ENCODE peak calls at places on chromosomes 4 and X, in nine cellular contexts. L is adrenal gland, G is tibial nerve, J is A549, S is ovary, W is sigmoid colon, Z is transverse colon, V is HCT116, P is IMR-90. C is an unnamed sample.

GRCh38 chr4:54096563-54096962 is 3.4 kb upstream of the GSX2 start:
- DNase-seq in S (no peak), W (no peak), P (no peak), L (no peak), J (no peak), G (no peak), V (no peak), Z (no peak), C (no peak)

GRCh38 chr4:91984466-91984865 is 319.3 kb upstream of the GRID2 start:
- DNase-seq in S (no peak), V (no peak), J (no peak), G (no peak), L (no peak), P (no peak), Z (no peak), W (no peak), C (no peak)

GRCh38 chr4:168759959-168760527 is 250.0 kb downstream of the CBR4 start:
- DNase-seq in J (no peak), G (no peak), V (no peak), Z (no peak), W (no peak), S (no peak), P (no peak), L (peak; percentile 33), C (no peak)

GRCh38 chrX:12563121-12563520 is 228.1 kb upstream of the PRPS2 start:
- DNase-seq in S (no peak), G (no peak), J (no peak), Z (no peak), L (no peak), P (peak; percentile 38), V (no peak), W (no peak), C (no peak)

GRCh38 chr4:88779431-88779830 is 81.8 kb upstream of the NAP1L5 start:
- DNase-seq in S (no peak), W (no peak), J (no peak), V (no peak), G (no peak), P (peak; percentile 23), L (no peak), Z (no peak), C (no peak)

GRCh38 chrX:153908219-153908875 is 3.9 kb downstream of the AVPR2 start:
- DNase-seq in W (peak; percentile 60), J (no peak), S (no peak), L (no peak), P (no peak), Z (no peak), G (no peak), V (no peak), C (no peak)

GRCh38 chr4:60724623-60725022 is 475.5 kb upstream of the ADGRL3 start:
- DNase-seq in G (no peak), P (peak; percentile 95), L (peak; percentile 50), Z (no peak), W (no peak), J (no peak), V (no peak), S (no peak), C (peak; percentile 5)

GRCh38 chrX:114976321-114976720 is 41.1 kb downstream of the IL13RA2 start:
- DNase-seq in G (no peak), S (no peak), P (peak; percentile 19), J (no peak), V (no peak), L (no peak), W (no peak), Z (no peak), C (no peak)

GRCh38 chr4:151408380-151408629 is 671 bp upstream of the FHIP1A start:
- DNase-seq in V (no peak), G (no peak), P (no peak), Z (no peak), L (no peak), W (no peak), S (no peak), J (no peak), C (no peak)

GRCh38 chr4:151407018-151407417 is 2.0 kb upstream of the FHIP1A start:
- DNase-seq in P (no peak), W (no peak), L (no peak), J (no peak), G (no peak), Z (no peak), V (no peak), S (no peak), C (no peak)

GRCh38 chr4:151407466-151408379 is 1.3 kb upstream of the FHIP1A start:
- DNase-seq in V (no peak), S (peak; percentile 46), W (no peak), G (no peak), P (no peak), Z (peak; percentile 59), L (peak; percentile 27), J (no peak), C (no peak)

GRCh38 chr4:151409470-151410313 is 716 bp downstream of the FHIP1A start:
- DNase-seq in W (peak; percentile 64), G (no peak), P (no peak), L (peak; percentile 21), V (peak; percentile 3), J (no peak), Z (peak; percentile 64), S (peak; percentile 60), C (no peak)

DNA sequence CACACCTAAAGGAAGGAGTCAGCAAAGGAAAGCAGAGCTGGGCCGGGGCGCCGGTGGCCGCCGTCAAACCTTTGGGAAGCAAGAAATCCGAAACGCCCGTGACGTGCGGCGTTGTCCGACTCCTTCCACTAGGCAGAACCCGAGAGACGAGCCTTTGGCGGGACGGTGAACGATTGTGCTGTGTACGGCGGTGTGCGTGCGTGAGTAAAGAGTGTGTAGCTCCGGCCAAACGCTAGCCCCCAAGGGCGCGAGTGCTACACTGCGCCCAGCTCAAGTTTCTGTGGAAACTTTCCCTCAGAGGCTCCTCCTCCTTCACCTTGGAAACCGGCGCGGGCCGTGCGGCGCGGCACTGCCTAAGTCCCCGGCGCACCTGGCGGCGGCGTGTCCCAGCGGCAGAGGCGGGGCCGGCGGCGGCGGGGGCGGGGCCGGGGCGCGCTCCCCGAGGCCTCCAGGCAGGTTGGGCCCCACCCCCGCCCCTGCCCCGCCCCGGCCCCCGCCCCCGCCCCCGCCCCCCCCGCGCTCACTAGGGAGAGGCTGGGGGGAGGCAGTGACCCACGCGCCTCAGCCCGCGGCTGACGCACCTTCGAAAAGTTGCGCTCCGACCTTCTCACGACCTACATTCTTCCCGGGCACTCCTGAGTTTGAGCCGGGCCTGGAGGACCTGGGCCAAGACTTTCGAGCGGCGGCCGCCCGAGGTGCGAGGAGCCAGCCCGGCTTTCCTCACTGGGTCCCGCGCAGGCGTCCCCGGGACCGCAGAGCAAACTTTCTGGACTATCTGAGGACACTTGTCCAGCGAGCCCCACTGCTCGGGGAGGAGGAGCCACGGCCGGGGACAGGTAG is at the start of gene FHIP1A:
- DNase-seq in L (peak; percentile 91), J (peak; percentile 46), S (peak; percentile 83), G (peak; percentile 41), P (peak; percentile 53), W (peak; percentile 82), Z (peak; percentile 93), V (peak; percentile 93), C (peak; percentile 62)
- TF ChIP-seq POLR2A in L (no peak), J (no peak), S (peak; percentile 46), G (peak; percentile 25), P (no peak), W (no peak), Z (peak; percentile 91), V (peak; percentile 76), C (no peak)

DNA sequence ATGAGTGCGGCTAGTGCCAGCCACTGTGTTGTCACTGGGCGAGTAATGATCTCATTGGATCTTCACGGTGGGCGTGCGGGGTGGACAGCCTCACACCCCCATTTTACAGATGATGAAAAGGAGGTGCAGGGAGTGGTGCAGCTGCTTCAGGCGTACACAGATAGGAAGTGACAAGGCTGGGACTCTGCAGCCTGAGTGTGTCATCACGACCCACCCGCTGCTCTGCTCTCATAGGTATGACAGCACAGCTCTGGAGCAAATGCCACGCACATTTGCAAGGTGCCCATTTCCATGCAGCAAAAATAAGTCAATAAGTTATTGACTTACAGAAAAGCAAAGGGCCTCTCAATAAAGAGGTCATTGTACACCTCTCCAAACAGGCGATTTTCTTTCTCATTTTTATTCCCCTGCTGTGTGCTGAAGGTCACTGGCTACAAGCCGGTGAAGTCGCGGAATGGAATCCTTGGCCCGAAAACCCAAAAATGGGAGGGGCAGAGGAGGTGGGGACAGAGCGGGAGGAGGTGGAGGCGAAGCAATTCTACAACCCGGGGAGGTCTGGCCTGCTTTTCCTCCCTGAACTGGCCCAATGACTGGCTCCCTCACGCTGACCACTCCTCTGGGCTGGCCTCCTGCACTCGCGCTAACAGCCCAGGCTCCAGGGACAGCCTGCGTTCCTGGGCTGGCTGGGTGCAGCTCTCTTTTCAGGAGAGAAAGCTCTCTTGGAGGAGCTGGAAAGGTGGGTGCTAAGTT is at the start of gene SOD3:
- DNase-seq in L (peak; percentile 92), G (peak; percentile 76), W (peak; percentile 95), V (no peak), Z (peak; percentile 82), S (peak; percentile 69), J (no peak), P (peak; percentile 86), C (peak; percentile 78)
- TF ChIP-seq POLR2A in L (no peak), G (peak; percentile 61), W (peak; percentile 69), V (no peak), Z (peak; percentile 72), S (peak; percentile 42), J (no peak), P (no peak), C (peak; percentile 67)

GRCh38 chrX:55159556-55159955 is 60.6 kb upstream of the PAGE5 start:
- DNase-seq in L (no peak), S (no peak), V (no peak), W (no peak), J (no peak), P (no peak), Z (no peak), G (no peak), C (no peak)

GRCh38 chrX:55161581-55161980 is 58.6 kb upstream of the PAGE5 start:
- DNase-seq in V (no peak), G (no peak), S (no peak), Z (no peak), P (no peak), W (no peak), J (no peak), L (no peak), C (no peak)

GRCh38 chrX:55163171-55163570 is 57.0 kb upstream of the PAGE5 start:
- DNase-seq in G (no peak), V (no peak), W (no peak), L (no peak), Z (no peak), S (no peak), J (no peak), P (no peak), C (no peak)

GRCh38 chrX:55160685-55161552 is 59.2 kb upstream of the PAGE5 start:
- DNase-seq in P (peak; percentile 84), W (peak; percentile 95), V (peak; percentile 68), G (peak; percentile 86), Z (peak; percentile 91), L (peak; percentile 90), J (peak; percentile 55), S (peak; percentile 90), C (peak; percentile 16)
- TF ChIP-seq POLR2A in P (no peak), W (peak; percentile 72), V (peak; percentile 46), G (peak; percentile 86), Z (peak; percentile 78), L (peak; percentile 68), J (peak; percentile 82), S (peak; percentile 78), C (peak; percentile 66)

DNA sequence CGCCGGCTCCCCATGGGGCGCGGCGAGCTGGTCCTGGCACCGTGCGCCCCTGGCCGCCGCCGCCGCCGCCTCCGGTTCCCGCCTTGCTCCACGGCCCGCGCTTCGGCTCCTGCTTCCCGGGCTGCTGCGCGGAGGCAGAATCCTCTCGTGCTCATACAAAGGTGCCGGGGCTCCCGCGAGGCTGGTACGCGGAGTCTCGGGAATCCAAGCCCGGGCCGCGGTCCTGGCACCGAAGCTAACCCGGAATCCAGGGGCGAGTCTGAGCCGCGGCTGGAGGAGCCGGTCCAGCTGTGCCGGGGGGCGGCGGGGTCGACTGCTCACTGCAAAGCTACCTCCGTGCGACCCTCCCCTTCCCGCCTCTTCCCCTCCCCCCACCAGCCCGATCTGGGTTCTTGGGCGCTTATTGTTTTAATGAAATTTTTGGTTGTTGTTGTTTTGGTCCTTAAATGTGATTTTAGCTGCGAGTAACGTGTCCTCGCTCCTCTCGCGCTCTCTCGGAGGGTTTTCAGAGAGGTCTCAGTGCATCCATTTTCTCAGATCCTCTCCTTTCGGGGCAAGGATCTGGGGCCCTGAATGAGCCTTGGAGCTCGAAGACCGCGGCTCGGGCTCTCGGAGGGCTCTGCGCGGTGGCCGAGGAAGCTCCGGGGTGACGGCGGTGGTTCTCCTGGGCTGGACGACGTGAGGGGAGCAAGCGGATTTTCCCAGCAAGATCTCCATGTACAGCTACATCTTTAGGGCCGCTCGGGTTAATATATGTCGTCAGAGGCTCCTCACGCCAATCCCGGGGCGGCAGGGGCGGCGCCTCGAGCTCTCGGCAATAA is at the start of gene HAND2:
- DNase-seq in G (no peak), P (peak; percentile 59), J (peak; percentile 60), W (peak; percentile 97), L (no peak), V (no peak), Z (peak; percentile 64), S (peak; percentile 80), C (peak; percentile 42)
- TF ChIP-seq POLR2A in G (no peak), P (no peak), J (no peak), W (peak; percentile 99), L (peak; percentile 78), V (no peak), Z (peak; percentile 59), S (peak; percentile 65), C (peak; percentile 38)

C was measured in H54.